ENCODE peak calls at places on chromosomes 6 and 20, in six cellular contexts. G, M, A, O, N and R are unnamed samples.

GRCh38 chr20:8043687-8044278 is 24.2 kb upstream of the TMX4 start:
- DNase-seq in G (peak; percentile 28), M (no peak), A (no peak), O (no peak), N (peak; percentile 69), R (no peak)

GRCh38 chr6:118892248-118893094 is 1.5 kb upstream of the ASF1A start:
- DNase-seq in G (no peak), M (no peak), A (no peak), O (no peak), N (no peak), R (no peak)

GRCh38 chr6:28134015-28134414 is 7.7 kb upstream of the ZKSCAN8 start:
- DNase-seq in G (peak; percentile 22), M (no peak), A (no peak), O (no peak), N (no peak), R (no peak)

GRCh38 chr6:23013776-23014175 is 444.4 kb downstream of the HDGFL1 start:
- DNase-seq in G (no peak), M (no peak), A (no peak), O (no peak), N (no peak), R (no peak)

GRCh38 chr6:100230976-100231316 is 233.8 kb downstream of the SIM1 start:
- DNase-seq in G (no peak), M (no peak), A (no peak), O (no peak), N (no peak), R (no peak)

GRCh38 chr6:154595538-154595937 is 85.1 kb upstream of the CNKSR3 start:
- DNase-seq in G (no peak), M (no peak), A (no peak), O (no peak), N (no peak), R (no peak)

GRCh38 chr6:41718828-41719227 is 16.6 kb downstream of the TFEB start:
- DNase-seq in G (no peak), M (no peak), A (no peak), O (no peak), N (no peak), R (no peak)

GRCh38 chr6:119207973-119208725 is 129.7 kb upstream of the FAM184A start:
- DNase-seq in G (peak; percentile 40), M (no peak), A (no peak), O (no peak), N (no peak), R (no peak)

GRCh38 chr6:3868544-3868943 is 19.4 kb downstream of the FAM50B start:
- DNase-seq in G (no peak), M (no peak), A (no peak), O (no peak), N (no peak), R (no peak)

GRCh38 chr6:5958948-5959347 is 47.8 kb downstream of the NRN1 start:
- DNase-seq in G (no peak), M (no peak), A (no peak), O (no peak), N (no peak), R (no peak)

GRCh38 chr20:63060057-63060991 is 53.6 kb upstream of the BHLHE23 start:
- DNase-seq in G (no peak), M (no peak), A (no peak), O (no peak), N (no peak), R (no peak)

GRCh38 chr6:145036848-145037567 is 698.3 kb downstream of the EPM2A start:
- DNase-seq in G (no peak), M (no peak), A (no peak), O (no peak), N (no peak), R (no peak)

GRCh38 chr20:34037121-34037520 is 43.4 kb downstream of the RALY start:
- DNase-seq in G (no peak), M (peak; percentile 31), A (peak; percentile 6), O (no peak), N (no peak), R (no peak)

GRCh38 chr6:73657201-73657600 is 3.4 kb upstream of the SLC17A5 start:
- DNase-seq in G (no peak), M (no peak), A (no peak), O (no peak), N (no peak), R (no peak)

GRCh38 chr6:77337392-77337791 is 125.9 kb downstream of the HTR1B start:
- DNase-seq in G (no peak), M (no peak), A (no peak), O (no peak), N (no peak), R (no peak)

GRCh38 chr6:39056191-39056590 is 7.6 kb downstream of the GLP1R start:
- DNase-seq in G (no peak), M (no peak), A (no peak), O (no peak), N (no peak), R (no peak)

GRCh38 chr6:36838896-36839818 is at the start of gene CPNE5:
- DNase-seq in G (no peak), M (no peak), A (no peak), O (no peak), N (no peak), R (no peak)

GRCh38 chr6:7991992-7992815 is 72.0 kb downstream of the BLOC1S5 start:
- DNase-seq in G (no peak), M (no peak), A (no peak), O (peak; percentile 40), N (peak; percentile 17), R (peak; percentile 62)

GRCh38 chr6:33014841-33015634 is 5.6 kb upstream of the HLA-DOA start:
- DNase-seq in G (peak; percentile 68), M (peak; percentile 20), A (no peak), O (no peak), N (peak; percentile 39), R (no peak)

GRCh38 chr6:34179106-34179720 is 33.3 kb upstream of the GRM4 start:
- DNase-seq in G (no peak), M (no peak), A (no peak), O (no peak), N (no peak), R (no peak)

GRCh38 chr20:22204801-22205200 is 379.6 kb downstream of the FOXA2 start:
- DNase-seq in G (no peak), M (no peak), A (no peak), O (no peak), N (no peak), R (no peak)

GRCh38 chr6:24907959-24908358 is 27.8 kb downstream of the RIPOR2 start:
- DNase-seq in G (no peak), M (no peak), A (no peak), O (no peak), N (no peak), R (no peak)

GRCh38 chr6:138430361-138431145 is 26.5 kb downstream of the HEBP2 start:
- DNase-seq in G (no peak), M (no peak), A (no peak), O (no peak), N (no peak), R (no peak)

GRCh38 chr6:15776458-15776980 is 113.7 kb upstream of the DTNBP1 start:
- DNase-seq in G (no peak), M (no peak), A (no peak), O (no peak), N (no peak), R (no peak)

GRCh38 chr20:16904751-16905150 is 156.6 kb downstream of the OTOR start:
- DNase-seq in G (no peak), M (no peak), A (no peak), O (no peak), N (no peak), R (no peak)

GRCh38 chr20:12723811-12724210 is 285.0 kb upstream of the SPTLC3 start:
- DNase-seq in G (no peak), M (no peak), A (no peak), O (no peak), N (no peak), R (no peak)